ENCODE peak calls at places on chromosomes 4 and X, in six cellular contexts. One of them, this sample, is unnamed.

GRCh38 chrX:136819026-136819425 is 38.3 kb upstream of the ARHGEF6 start:
- DNase-seq in suprapubic skin: no peak
- DNase-seq in Peyer's patch: no peak
- DNase-seq in transverse colon: no peak
- DNase-seq in cardiac muscle cell: no peak
- DNase-seq in breast epithelium: no peak
- DNase-seq in this sample: no peak

GRCh38 chrX:27555514-27555913 is 34.6 kb upstream of the DCAF8L2 start:
- DNase-seq in suprapubic skin: no peak
- DNase-seq in Peyer's patch: no peak
- DNase-seq in transverse colon: no peak
- DNase-seq in cardiac muscle cell: peak
- DNase-seq in breast epithelium: no peak
- DNase-seq in this sample: no peak

GRCh38 chr4:125522992-125523391 is 208.2 kb downstream of the FAT4 start:
- DNase-seq in suprapubic skin: no peak
- DNase-seq in Peyer's patch: no peak
- DNase-seq in transverse colon: no peak
- DNase-seq in cardiac muscle cell: no peak
- DNase-seq in breast epithelium: no peak
- DNase-seq in this sample: no peak

GRCh38 chr4:2394544-2394943 is 23.9 kb downstream of the ZFYVE28 start:
- DNase-seq in suprapubic skin: no peak
- DNase-seq in Peyer's patch: no peak
- DNase-seq in transverse colon: no peak
- DNase-seq in cardiac muscle cell: no peak
- DNase-seq in breast epithelium: no peak
- DNase-seq in this sample: no peak

GRCh38 chrX:79601336-79602131 is 234.4 kb upstream of the ITM2A start:
- DNase-seq in suprapubic skin: no peak
- DNase-seq in Peyer's patch: no peak
- DNase-seq in transverse colon: peak
- DNase-seq in cardiac muscle cell: no peak
- DNase-seq in breast epithelium: no peak
- DNase-seq in this sample: no peak

GRCh38 chr4:11525085-11525484 is 96.4 kb upstream of the HS3ST1 start:
- DNase-seq in suprapubic skin: no peak
- DNase-seq in Peyer's patch: no peak
- DNase-seq in transverse colon: no peak
- DNase-seq in cardiac muscle cell: no peak
- DNase-seq in breast epithelium: no peak
- DNase-seq in this sample: no peak

GRCh38 chr4:157012781-157013180 is 41.2 kb upstream of the PDGFC start:
- DNase-seq in suprapubic skin: no peak
- DNase-seq in Peyer's patch: no peak
- DNase-seq in transverse colon: no peak
- DNase-seq in cardiac muscle cell: no peak
- DNase-seq in breast epithelium: no peak
- DNase-seq in this sample: no peak

GRCh38 chr4:109631709-109632108 is 71.5 kb downstream of the CASP6 start:
- DNase-seq in suprapubic skin: no peak
- DNase-seq in Peyer's patch: no peak
- DNase-seq in transverse colon: no peak
- DNase-seq in cardiac muscle cell: peak
- DNase-seq in breast epithelium: no peak
- DNase-seq in this sample: no peak

GRCh38 chr4:46329118-46329976 is 60.6 kb downstream of the GABRA2 start:
- DNase-seq in suprapubic skin: no peak
- DNase-seq in Peyer's patch: peak
- DNase-seq in transverse colon: peak
- DNase-seq in cardiac muscle cell: peak
- DNase-seq in breast epithelium: no peak
- DNase-seq in this sample: no peak

GRCh38 chr4:127421418-127421817 is 211.3 kb upstream of the INTU start:
- DNase-seq in suprapubic skin: no peak
- DNase-seq in Peyer's patch: no peak
- DNase-seq in transverse colon: no peak
- DNase-seq in cardiac muscle cell: no peak
- DNase-seq in breast epithelium: no peak
- DNase-seq in this sample: no peak

GRCh38 chr4:138609943-138610350 is 367.8 kb upstream of the SLC7A11 start:
- DNase-seq in suprapubic skin: no peak
- DNase-seq in Peyer's patch: no peak
- DNase-seq in transverse colon: no peak
- DNase-seq in cardiac muscle cell: no peak
- DNase-seq in breast epithelium: no peak
- DNase-seq in this sample: no peak

GRCh38 chr4:48141048-48141447 is 7.0 kb upstream of the TXK start:
- DNase-seq in suprapubic skin: no peak
- DNase-seq in Peyer's patch: no peak
- DNase-seq in transverse colon: no peak
- DNase-seq in cardiac muscle cell: peak
- DNase-seq in breast epithelium: no peak
- DNase-seq in this sample: no peak

GRCh38 chr4:145048817-145049216 is 49.2 kb downstream of the ANAPC10 start:
- DNase-seq in suprapubic skin: no peak
- DNase-seq in Peyer's patch: no peak
- DNase-seq in transverse colon: no peak
- DNase-seq in cardiac muscle cell: no peak
- DNase-seq in breast epithelium: no peak
- DNase-seq in this sample: no peak

GRCh38 chr4:167020410-167020809 is 213.9 kb downstream of the SPOCK3 start:
- DNase-seq in suprapubic skin: no peak
- DNase-seq in Peyer's patch: no peak
- DNase-seq in transverse colon: no peak
- DNase-seq in cardiac muscle cell: peak
- DNase-seq in breast epithelium: no peak
- DNase-seq in this sample: no peak

GRCh38 chr4:140255919-140256318 is 101.9 kb upstream of the MAML3 start:
- DNase-seq in suprapubic skin: no peak
- DNase-seq in Peyer's patch: no peak
- DNase-seq in transverse colon: no peak
- DNase-seq in cardiac muscle cell: no peak
- DNase-seq in breast epithelium: no peak
- DNase-seq in this sample: no peak

GRCh38 chr4:108110450-108110849 is 58.3 kb downstream of the LEF1 start:
- DNase-seq in suprapubic skin: no peak
- DNase-seq in Peyer's patch: no peak
- DNase-seq in transverse colon: no peak
- DNase-seq in cardiac muscle cell: no peak
- DNase-seq in breast epithelium: no peak
- DNase-seq in this sample: no peak

GRCh38 chrX:44580466-44580865 is 37.8 kb upstream of the FUNDC1 start:
- DNase-seq in suprapubic skin: no peak
- DNase-seq in Peyer's patch: no peak
- DNase-seq in transverse colon: no peak
- DNase-seq in cardiac muscle cell: no peak
- DNase-seq in breast epithelium: no peak
- DNase-seq in this sample: no peak

GRCh38 chr4:22692736-22693135 is at the start of gene GBA3:
- DNase-seq in suprapubic skin: no peak
- DNase-seq in Peyer's patch: peak
- DNase-seq in transverse colon: peak
- DNase-seq in cardiac muscle cell: no peak
- DNase-seq in breast epithelium: no peak
- DNase-seq in this sample: no peak

GRCh38 chr4:77153016-77153415 is 4.0 kb upstream of the CCNG2 start:
- DNase-seq in suprapubic skin: no peak
- DNase-seq in Peyer's patch: no peak
- DNase-seq in transverse colon: no peak
- DNase-seq in cardiac muscle cell: no peak
- DNase-seq in breast epithelium: no peak
- DNase-seq in this sample: no peak

GRCh38 chr4:84582988-84583870 is at the start of gene CDS1:
- DNase-seq in suprapubic skin: peak
- DNase-seq in Peyer's patch: peak
- DNase-seq in transverse colon: peak
- DNase-seq in cardiac muscle cell: peak
- DNase-seq in breast epithelium: peak
- DNase-seq in this sample: no peak

GRCh38 chr4:1767058-1767769 is 25.9 kb upstream of the FGFR3 start:
- DNase-seq in suprapubic skin: no peak
- DNase-seq in Peyer's patch: no peak
- DNase-seq in transverse colon: no peak
- DNase-seq in cardiac muscle cell: peak
- DNase-seq in breast epithelium: no peak
- DNase-seq in this sample: no peak

DNA sequence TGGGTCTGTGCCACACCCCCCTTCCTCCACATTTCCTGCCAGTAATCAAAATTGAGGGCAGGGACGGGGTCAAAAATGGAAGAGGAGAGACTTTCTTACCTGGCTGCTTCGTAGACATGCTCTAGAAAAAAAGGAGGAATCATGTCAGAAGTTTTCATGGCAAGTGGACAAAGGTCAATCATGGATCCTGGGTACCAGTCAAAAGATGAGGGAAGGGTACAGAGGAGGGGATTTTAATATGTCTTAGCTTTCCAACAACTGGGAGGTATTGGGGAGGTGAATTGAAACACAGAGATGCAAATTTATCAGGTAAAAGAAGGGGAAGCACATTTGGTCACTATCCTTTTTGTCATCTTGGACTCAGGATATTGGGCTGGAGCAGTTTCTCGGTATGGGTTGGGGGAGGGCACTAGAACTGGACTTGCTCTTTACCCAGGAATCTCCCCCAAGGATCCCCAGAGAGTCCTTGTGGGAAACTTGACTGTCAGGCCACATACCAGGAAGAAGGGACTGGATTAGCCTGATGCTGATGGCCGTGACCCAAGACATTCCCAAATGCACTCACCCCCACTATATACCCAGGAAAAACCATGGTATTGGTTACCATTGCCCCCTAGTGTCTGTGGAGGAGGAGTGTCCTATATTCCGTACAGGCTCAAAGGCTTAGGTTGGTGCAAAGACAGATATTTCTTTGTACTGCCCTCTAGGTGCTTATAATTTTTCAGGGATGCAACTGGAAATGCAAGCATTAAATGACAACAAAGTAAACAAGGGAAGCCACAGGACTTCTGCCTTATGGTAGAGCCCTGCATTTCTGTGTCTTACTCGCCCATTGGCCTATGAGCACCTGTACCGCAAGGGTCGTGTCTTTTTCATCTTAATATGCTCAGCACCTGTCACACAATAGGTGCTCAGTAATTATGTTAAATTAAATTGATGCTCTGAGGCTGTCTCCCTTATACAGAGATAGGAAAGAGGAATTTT is 16.8 kb downstream of the VSIG4 start:
- DNase-seq in suprapubic skin: no peak
- DNase-seq in Peyer's patch: no peak
- DNase-seq in transverse colon: no peak
- DNase-seq in cardiac muscle cell: no peak
- DNase-seq in breast epithelium: no peak
- DNase-seq in this sample: no peak
- TF ChIP-seq CTCF in suprapubic skin: no peak
- TF ChIP-seq CTCF in Peyer's patch: no peak
- TF ChIP-seq CTCF in transverse colon: no peak
- TF ChIP-seq CTCF in cardiac muscle cell: peak
- TF ChIP-seq CTCF in breast epithelium: no peak
- TF ChIP-seq CTCF in this sample: peak

DNA sequence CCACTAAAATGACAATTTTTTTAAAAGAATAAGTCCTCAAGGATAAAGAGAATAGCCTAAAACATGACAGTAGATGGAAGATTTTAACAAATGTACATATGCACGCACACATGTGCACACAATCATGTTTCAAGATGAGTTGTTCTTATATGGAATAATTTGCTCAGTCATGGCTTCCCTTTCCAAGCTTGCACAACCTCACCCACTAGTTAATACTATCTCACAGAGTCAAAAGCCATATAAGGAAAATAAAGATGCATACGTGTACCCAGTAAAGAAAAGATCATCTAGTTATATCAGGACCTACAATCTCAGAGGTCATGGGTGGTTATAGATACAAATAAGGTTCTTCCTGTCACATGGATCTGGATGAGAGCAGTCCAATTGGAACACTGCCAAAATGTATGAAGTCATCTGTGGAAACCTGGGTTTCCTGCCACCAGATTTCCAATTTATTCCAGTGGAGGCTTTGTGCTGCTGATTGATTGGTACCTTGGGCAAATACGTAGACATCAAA is 56.1 kb downstream of the FAM13A start:
- DNase-seq in suprapubic skin: no peak
- DNase-seq in Peyer's patch: peak
- DNase-seq in transverse colon: no peak
- DNase-seq in cardiac muscle cell: no peak
- DNase-seq in breast epithelium: no peak
- DNase-seq in this sample: no peak
- H3K4me3 ChIP-seq in suprapubic skin: no peak
- H3K4me3 ChIP-seq in Peyer's patch: no peak
- H3K4me3 ChIP-seq in transverse colon: no peak
- H3K4me3 ChIP-seq in cardiac muscle cell: no peak
- H3K4me3 ChIP-seq in breast epithelium: no peak
- H3K4me3 ChIP-seq in this sample: no peak

GRCh38 chr4:112378858-112379257 is 81.7 kb downstream of the ALPK1 start:
- DNase-seq in suprapubic skin: no peak
- DNase-seq in Peyer's patch: no peak
- DNase-seq in transverse colon: no peak
- DNase-seq in cardiac muscle cell: no peak
- DNase-seq in breast epithelium: no peak
- DNase-seq in this sample: no peak

GRCh38 chr4:112381996-112382692 is 85.0 kb downstream of the ALPK1 start:
- DNase-seq in suprapubic skin: no peak
- DNase-seq in Peyer's patch: no peak
- DNase-seq in transverse colon: no peak
- DNase-seq in cardiac muscle cell: no peak
- DNase-seq in breast epithelium: no peak
- DNase-seq in this sample: no peak

GRCh38 chr4:112377127-112377635 is 80.0 kb downstream of the ALPK1 start:
- DNase-seq in suprapubic skin: no peak
- DNase-seq in Peyer's patch: no peak
- DNase-seq in transverse colon: no peak
- DNase-seq in cardiac muscle cell: no peak
- DNase-seq in breast epithelium: no peak
- DNase-seq in this sample: no peak

GRCh38 chr4:112377701-112378620 is 80.8 kb downstream of the ALPK1 start:
- DNase-seq in suprapubic skin: no peak
- DNase-seq in Peyer's patch: no peak
- DNase-seq in transverse colon: no peak
- DNase-seq in cardiac muscle cell: no peak
- DNase-seq in breast epithelium: no peak
- DNase-seq in this sample: no peak

DNA sequence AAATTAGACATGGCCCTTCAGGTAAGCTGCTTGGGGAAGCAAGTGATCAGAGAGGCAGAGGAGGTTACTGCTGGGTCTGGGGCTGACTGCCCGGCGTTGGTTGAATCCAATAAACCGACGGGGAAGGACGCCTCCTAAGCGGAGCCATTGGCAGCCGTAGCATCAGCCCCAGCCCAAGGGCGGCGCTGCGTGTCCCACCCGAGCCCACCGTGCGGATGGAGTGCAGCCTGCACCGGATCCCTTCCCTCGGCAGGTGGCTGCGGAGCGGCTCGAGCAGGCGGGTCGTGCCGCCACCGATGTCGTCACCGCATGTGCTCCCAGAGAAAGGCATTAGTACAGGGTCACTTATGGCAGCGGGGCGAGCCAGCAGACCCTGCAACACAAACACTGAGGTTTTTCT is 82.1 kb downstream of the ALPK1 start:
- DNase-seq in suprapubic skin: no peak
- DNase-seq in Peyer's patch: no peak
- DNase-seq in transverse colon: no peak
- DNase-seq in cardiac muscle cell: peak
- DNase-seq in breast epithelium: no peak
- DNase-seq in this sample: no peak
- TF ChIP-seq CTCF in suprapubic skin: no peak
- TF ChIP-seq CTCF in Peyer's patch: no peak
- TF ChIP-seq CTCF in transverse colon: no peak
- TF ChIP-seq CTCF in cardiac muscle cell: no peak
- TF ChIP-seq CTCF in breast epithelium: no peak
- TF ChIP-seq CTCF in this sample: no peak

GRCh38 chrX:101190736-101191135 is 28.9 kb upstream of the DRP2 start:
- DNase-seq in suprapubic skin: no peak
- DNase-seq in Peyer's patch: no peak
- DNase-seq in transverse colon: no peak
- DNase-seq in cardiac muscle cell: no peak
- DNase-seq in breast epithelium: no peak
- DNase-seq in this sample: no peak
- H3K4me3 ChIP-seq in suprapubic skin: no peak
- H3K4me3 ChIP-seq in Peyer's patch: no peak
- H3K4me3 ChIP-seq in transverse colon: no peak
- H3K4me3 ChIP-seq in cardiac muscle cell: no peak
- H3K4me3 ChIP-seq in breast epithelium: no peak
- H3K4me3 ChIP-seq in this sample: no peak